ENCODE peak calls at places on chromosome 21, in five cellular contexts. M, A, Q, V and X are unnamed samples.

GRCh38 chr21:38988211-38989096 is 182.7 kb downstream of the ETS2 start:
- DNase-seq in M (no peak), A (no peak), Q (no peak), V (no peak), X (no peak)

GRCh38 chr21:16420086-16420724 is 690.4 kb downstream of the USP25 start:
- DNase-seq in M (no peak), A (peak), Q (no peak), V (no peak), X (no peak)

GRCh38 chr21:35215870-35216269 is 166.8 kb upstream of the RUNX1 start:
- DNase-seq in M (no peak), A (no peak), Q (no peak), V (no peak), X (no peak)

GRCh38 chr21:42556960-42557359 is 43.3 kb downstream of the SLC37A1 start:
- DNase-seq in M (no peak), A (no peak), Q (peak), V (peak), X (peak)

GRCh38 chr21:37748351-37748750 is 167.9 kb downstream of the KCNJ6 start:
- DNase-seq in M (no peak), A (no peak), Q (no peak), V (no peak), X (no peak)

GRCh38 chr21:25457411-25457810 is 149.9 kb downstream of the MRPL39 start:
- DNase-seq in M (no peak), A (peak), Q (no peak), V (no peak), X (no peak)

GRCh38 chr21:34702341-34702807 is 33.6 kb downstream of the CLIC6 start:
- DNase-seq in M (no peak), A (peak), Q (no peak), V (no peak), X (no peak)

GRCh38 chr21:14846619-14847018 is 218.2 kb downstream of the NRIP1 start:
- DNase-seq in M (no peak), A (no peak), Q (no peak), V (no peak), X (no peak)

GRCh38 chr21:34649400-34649799 is 19.4 kb upstream of the CLIC6 start:
- DNase-seq in M (no peak), A (no peak), Q (no peak), V (no peak), X (no peak)

GRCh38 chr21:44423312-44423821 is 31.9 kb upstream of the LRRC3 start:
- DNase-seq in M (no peak), A (no peak), Q (peak), V (peak), X (no peak)

GRCh38 chr21:36773111-36773510 is 74.2 kb downstream of the SIM2 start:
- DNase-seq in M (no peak), A (peak), Q (peak), V (peak), X (no peak)

GRCh38 chr21:33572350-33572749 is 16.1 kb downstream of the DONSON start:
- DNase-seq in M (no peak), A (no peak), Q (no peak), V (no peak), X (no peak)

GRCh38 chr21:14229399-14229798 is 13.4 kb downstream of the RBM11 start:
- DNase-seq in M (no peak), A (no peak), Q (no peak), V (no peak), X (no peak)

GRCh38 chr21:44767834-44768831 is 33.5 kb downstream of the UBE2G2 start:
- DNase-seq in M (no peak), A (no peak), Q (no peak), V (no peak), X (no peak)

GRCh38 chr21:29164330-29164942 is 34.0 kb downstream of the MAP3K7CL start:
- DNase-seq in M (no peak), A (peak), Q (no peak), V (no peak), X (no peak)

GRCh38 chr21:16427587-16428087 is 697.9 kb downstream of the USP25 start:
- DNase-seq in M (no peak), A (no peak), Q (no peak), V (no peak), X (no peak)

GRCh38 chr21:44438531-44439210 is 16.6 kb upstream of the LRRC3 start:
- DNase-seq in M (no peak), A (no peak), Q (peak), V (no peak), X (no peak)

GRCh38 chr21:43902441-43902840 is 37.4 kb downstream of the AGPAT3 start:
- DNase-seq in M (no peak), A (peak), Q (no peak), V (peak), X (no peak)

GRCh38 chr21:45417256-45417950 is 12.4 kb downstream of the COL18A1 start:
- DNase-seq in M (no peak), A (no peak), Q (no peak), V (no peak), X (no peak)